ENCODE peak calls at places on chromosomes 6 and 20, in seven cellular contexts. One of them, this sample, is unnamed.

GRCh38 chr6:163963205-163964120 is 548.9 kb downstream of the QKI start:
- DNase-seq in ELF-1: no peak
- DNase-seq in colonic mucosa: no peak
- DNase-seq in right atrium auricular region: no peak
- DNase-seq in omental fat pad: no peak
- DNase-seq in fibroblast of the aortic adventitia: no peak
- DNase-seq in activated T-cell treated with anti-CD3 and anti-CD28 coated beads, Interleukin-2, amount 50 U/mL, for 48 hours: no peak
- DNase-seq in this sample: no peak

GRCh38 chr6:41939091-41939847 is 2.3 kb downstream of the CCND3 start:
- DNase-seq in ELF-1: peak; percentile 80
- DNase-seq in colonic mucosa: no peak
- DNase-seq in right atrium auricular region: peak; percentile 76
- DNase-seq in omental fat pad: peak; percentile 28
- DNase-seq in fibroblast of the aortic adventitia: peak; percentile 52
- DNase-seq in activated T-cell treated with anti-CD3 and anti-CD28 coated beads, Interleukin-2, amount 50 U/mL, for 48 hours: peak; percentile 66
- DNase-seq in this sample: peak; percentile 70

GRCh38 chr6:53159558-53159957 is 10.9 kb upstream of the GCM1 start:
- DNase-seq in ELF-1: peak; percentile 23
- DNase-seq in colonic mucosa: no peak
- DNase-seq in right atrium auricular region: no peak
- DNase-seq in omental fat pad: no peak
- DNase-seq in fibroblast of the aortic adventitia: no peak
- DNase-seq in activated T-cell treated with anti-CD3 and anti-CD28 coated beads, Interleukin-2, amount 50 U/mL, for 48 hours: no peak
- DNase-seq in this sample: peak; percentile 51

GRCh38 chr6:167713088-167713475 is 113.6 kb upstream of the AFDN start:
- DNase-seq in ELF-1: no peak
- DNase-seq in colonic mucosa: no peak
- DNase-seq in right atrium auricular region: no peak
- DNase-seq in omental fat pad: no peak
- DNase-seq in fibroblast of the aortic adventitia: no peak
- DNase-seq in activated T-cell treated with anti-CD3 and anti-CD28 coated beads, Interleukin-2, amount 50 U/mL, for 48 hours: no peak
- DNase-seq in this sample: no peak

GRCh38 chr6:12075067-12075563 is 63.0 kb downstream of the HIVEP1 start:
- DNase-seq in ELF-1: no peak
- DNase-seq in colonic mucosa: no peak
- DNase-seq in right atrium auricular region: no peak
- DNase-seq in omental fat pad: no peak
- DNase-seq in fibroblast of the aortic adventitia: peak; percentile 34
- DNase-seq in activated T-cell treated with anti-CD3 and anti-CD28 coated beads, Interleukin-2, amount 50 U/mL, for 48 hours: no peak
- DNase-seq in this sample: peak; percentile 25

GRCh38 chr6:117933471-117933870 is 26.4 kb downstream of the SLC35F1 start:
- DNase-seq in ELF-1: no peak
- DNase-seq in colonic mucosa: no peak
- DNase-seq in right atrium auricular region: no peak
- DNase-seq in omental fat pad: no peak
- DNase-seq in fibroblast of the aortic adventitia: no peak
- DNase-seq in activated T-cell treated with anti-CD3 and anti-CD28 coated beads, Interleukin-2, amount 50 U/mL, for 48 hours: no peak
- DNase-seq in this sample: no peak

GRCh38 chr6:112153926-112154621 is 66.7 kb downstream of the FAM229B start:
- DNase-seq in ELF-1: no peak
- DNase-seq in colonic mucosa: no peak
- DNase-seq in right atrium auricular region: no peak
- DNase-seq in omental fat pad: no peak
- DNase-seq in fibroblast of the aortic adventitia: peak; percentile 61
- DNase-seq in activated T-cell treated with anti-CD3 and anti-CD28 coated beads, Interleukin-2, amount 50 U/mL, for 48 hours: no peak
- DNase-seq in this sample: peak; percentile 92

GRCh38 chr20:1322511-1323245 is 6.3 kb downstream of the SDCBP2 start:
- DNase-seq in ELF-1: no peak
- DNase-seq in colonic mucosa: no peak
- DNase-seq in right atrium auricular region: peak; percentile 74
- DNase-seq in omental fat pad: no peak
- DNase-seq in fibroblast of the aortic adventitia: peak; percentile 96
- DNase-seq in activated T-cell treated with anti-CD3 and anti-CD28 coated beads, Interleukin-2, amount 50 U/mL, for 48 hours: no peak
- DNase-seq in this sample: peak; percentile 98

GRCh38 chr6:84278311-84278710 is 50.9 kb upstream of the CEP162 start:
- DNase-seq in ELF-1: no peak
- DNase-seq in colonic mucosa: no peak
- DNase-seq in right atrium auricular region: no peak
- DNase-seq in omental fat pad: no peak
- DNase-seq in fibroblast of the aortic adventitia: peak; percentile 9
- DNase-seq in activated T-cell treated with anti-CD3 and anti-CD28 coated beads, Interleukin-2, amount 50 U/mL, for 48 hours: no peak
- DNase-seq in this sample: peak; percentile 45

GRCh38 chr6:152804150-152804549 is 53.6 kb downstream of the VIP start:
- DNase-seq in ELF-1: no peak
- DNase-seq in colonic mucosa: no peak
- DNase-seq in right atrium auricular region: no peak
- DNase-seq in omental fat pad: no peak
- DNase-seq in fibroblast of the aortic adventitia: no peak
- DNase-seq in activated T-cell treated with anti-CD3 and anti-CD28 coated beads, Interleukin-2, amount 50 U/mL, for 48 hours: no peak
- DNase-seq in this sample: no peak

GRCh38 chr6:54860739-54861138 is 14.2 kb downstream of the FAM83B start:
- DNase-seq in ELF-1: no peak
- DNase-seq in colonic mucosa: no peak
- DNase-seq in right atrium auricular region: no peak
- DNase-seq in omental fat pad: no peak
- DNase-seq in fibroblast of the aortic adventitia: peak; percentile 2
- DNase-seq in activated T-cell treated with anti-CD3 and anti-CD28 coated beads, Interleukin-2, amount 50 U/mL, for 48 hours: no peak
- DNase-seq in this sample: no peak

GRCh38 chr6:44416103-44416502 is 28.6 kb downstream of the CDC5L start:
- DNase-seq in ELF-1: no peak
- DNase-seq in colonic mucosa: no peak
- DNase-seq in right atrium auricular region: no peak
- DNase-seq in omental fat pad: no peak
- DNase-seq in fibroblast of the aortic adventitia: peak; percentile 41
- DNase-seq in activated T-cell treated with anti-CD3 and anti-CD28 coated beads, Interleukin-2, amount 50 U/mL, for 48 hours: no peak
- DNase-seq in this sample: peak; percentile 73

GRCh38 chr6:161011509-161012480 is 20.2 kb downstream of the MAP3K4 start:
- DNase-seq in ELF-1: peak; percentile 80
- DNase-seq in colonic mucosa: no peak
- DNase-seq in right atrium auricular region: no peak
- DNase-seq in omental fat pad: no peak
- DNase-seq in fibroblast of the aortic adventitia: peak; percentile 68
- DNase-seq in activated T-cell treated with anti-CD3 and anti-CD28 coated beads, Interleukin-2, amount 50 U/mL, for 48 hours: no peak
- DNase-seq in this sample: peak; percentile 35

GRCh38 chr20:433300-433975 is 25.3 kb downstream of the RBCK1 start:
- DNase-seq in ELF-1: no peak
- DNase-seq in colonic mucosa: no peak
- DNase-seq in right atrium auricular region: no peak
- DNase-seq in omental fat pad: no peak
- DNase-seq in fibroblast of the aortic adventitia: no peak
- DNase-seq in activated T-cell treated with anti-CD3 and anti-CD28 coated beads, Interleukin-2, amount 50 U/mL, for 48 hours: peak; percentile 79
- DNase-seq in this sample: peak; percentile 62

GRCh38 chr20:61303675-61304074 is 51.6 kb downstream of the CDH4 start:
- DNase-seq in ELF-1: no peak
- DNase-seq in colonic mucosa: no peak
- DNase-seq in right atrium auricular region: no peak
- DNase-seq in omental fat pad: no peak
- DNase-seq in fibroblast of the aortic adventitia: no peak
- DNase-seq in activated T-cell treated with anti-CD3 and anti-CD28 coated beads, Interleukin-2, amount 50 U/mL, for 48 hours: no peak
- DNase-seq in this sample: no peak

GRCh38 chr6:157459327-157459726 is 78.3 kb downstream of the ZDHHC14 start:
- DNase-seq in ELF-1: no peak
- DNase-seq in colonic mucosa: no peak
- DNase-seq in right atrium auricular region: no peak
- DNase-seq in omental fat pad: no peak
- DNase-seq in fibroblast of the aortic adventitia: no peak
- DNase-seq in activated T-cell treated with anti-CD3 and anti-CD28 coated beads, Interleukin-2, amount 50 U/mL, for 48 hours: peak; percentile 69
- DNase-seq in this sample: no peak

GRCh38 chr6:107800564-107801164 is 23.4 kb downstream of the SCML4 start:
- DNase-seq in ELF-1: no peak
- DNase-seq in colonic mucosa: no peak
- DNase-seq in right atrium auricular region: no peak
- DNase-seq in omental fat pad: no peak
- DNase-seq in fibroblast of the aortic adventitia: peak; percentile 11
- DNase-seq in activated T-cell treated with anti-CD3 and anti-CD28 coated beads, Interleukin-2, amount 50 U/mL, for 48 hours: no peak
- DNase-seq in this sample: peak; percentile 12

GRCh38 chr6:170265655-170266054 is 25.2 kb downstream of the DLL1 start:
- DNase-seq in ELF-1: no peak
- DNase-seq in colonic mucosa: peak; percentile 78
- DNase-seq in right atrium auricular region: peak; percentile 84
- DNase-seq in omental fat pad: no peak
- DNase-seq in fibroblast of the aortic adventitia: no peak
- DNase-seq in activated T-cell treated with anti-CD3 and anti-CD28 coated beads, Interleukin-2, amount 50 U/mL, for 48 hours: no peak
- DNase-seq in this sample: no peak

GRCh38 chr6:99606670-99607415 is at the start of gene PRDM13:
- DNase-seq in ELF-1: peak; percentile 36
- DNase-seq in colonic mucosa: no peak
- DNase-seq in right atrium auricular region: no peak
- DNase-seq in omental fat pad: no peak
- DNase-seq in fibroblast of the aortic adventitia: no peak
- DNase-seq in activated T-cell treated with anti-CD3 and anti-CD28 coated beads, Interleukin-2, amount 50 U/mL, for 48 hours: no peak
- DNase-seq in this sample: no peak

GRCh38 chr6:107763959-107764358 is 60.2 kb downstream of the SCML4 start:
- DNase-seq in ELF-1: no peak
- DNase-seq in colonic mucosa: no peak
- DNase-seq in right atrium auricular region: no peak
- DNase-seq in omental fat pad: no peak
- DNase-seq in fibroblast of the aortic adventitia: peak; percentile 41
- DNase-seq in activated T-cell treated with anti-CD3 and anti-CD28 coated beads, Interleukin-2, amount 50 U/mL, for 48 hours: no peak
- DNase-seq in this sample: peak; percentile 60

GRCh38 chr6:129490551-129491245 is 219.3 kb downstream of the ARHGAP18 start:
- DNase-seq in ELF-1: peak; percentile 54
- DNase-seq in colonic mucosa: peak; percentile 29
- DNase-seq in right atrium auricular region: no peak
- DNase-seq in omental fat pad: no peak
- DNase-seq in fibroblast of the aortic adventitia: peak; percentile 97
- DNase-seq in activated T-cell treated with anti-CD3 and anti-CD28 coated beads, Interleukin-2, amount 50 U/mL, for 48 hours: peak; percentile 54
- DNase-seq in this sample: peak; percentile 94

GRCh38 chr20:22716824-22717351 is 132.5 kb upstream of the FOXA2 start:
- DNase-seq in ELF-1: no peak
- DNase-seq in colonic mucosa: no peak
- DNase-seq in right atrium auricular region: no peak
- DNase-seq in omental fat pad: no peak
- DNase-seq in fibroblast of the aortic adventitia: peak; percentile 62
- DNase-seq in activated T-cell treated with anti-CD3 and anti-CD28 coated beads, Interleukin-2, amount 50 U/mL, for 48 hours: no peak
- DNase-seq in this sample: no peak

GRCh38 chr6:12288211-12288618 is 1.9 kb upstream of the EDN1 start:
- DNase-seq in ELF-1: no peak
- DNase-seq in colonic mucosa: no peak
- DNase-seq in right atrium auricular region: no peak
- DNase-seq in omental fat pad: no peak
- DNase-seq in fibroblast of the aortic adventitia: no peak
- DNase-seq in activated T-cell treated with anti-CD3 and anti-CD28 coated beads, Interleukin-2, amount 50 U/mL, for 48 hours: no peak
- DNase-seq in this sample: no peak

GRCh38 chr20:58717278-58718091 is 24.9 kb downstream of the NPEPL1 start:
- DNase-seq in ELF-1: no peak
- DNase-seq in colonic mucosa: peak; percentile 7
- DNase-seq in right atrium auricular region: peak; percentile 40
- DNase-seq in omental fat pad: no peak
- DNase-seq in fibroblast of the aortic adventitia: no peak
- DNase-seq in activated T-cell treated with anti-CD3 and anti-CD28 coated beads, Interleukin-2, amount 50 U/mL, for 48 hours: peak; percentile 12
- DNase-seq in this sample: no peak

GRCh38 chr20:49380245-49380875 is 102.1 kb downstream of the KCNB1 start:
- DNase-seq in ELF-1: peak; percentile 31
- DNase-seq in colonic mucosa: no peak
- DNase-seq in right atrium auricular region: no peak
- DNase-seq in omental fat pad: no peak
- DNase-seq in fibroblast of the aortic adventitia: no peak
- DNase-seq in activated T-cell treated with anti-CD3 and anti-CD28 coated beads, Interleukin-2, amount 50 U/mL, for 48 hours: no peak
- DNase-seq in this sample: no peak

GRCh38 chr20:23164176-23164601 is 78.1 kb upstream of the CD93 start:
- DNase-seq in ELF-1: no peak
- DNase-seq in colonic mucosa: peak; percentile 73
- DNase-seq in right atrium auricular region: peak; percentile 58
- DNase-seq in omental fat pad: no peak
- DNase-seq in fibroblast of the aortic adventitia: no peak
- DNase-seq in activated T-cell treated with anti-CD3 and anti-CD28 coated beads, Interleukin-2, amount 50 U/mL, for 48 hours: no peak
- DNase-seq in this sample: no peak

GRCh38 chr20:48733296-48733790 is 94.5 kb downstream of the PREX1 start:
- DNase-seq in ELF-1: no peak
- DNase-seq in colonic mucosa: no peak
- DNase-seq in right atrium auricular region: no peak
- DNase-seq in omental fat pad: no peak
- DNase-seq in fibroblast of the aortic adventitia: peak; percentile 8
- DNase-seq in activated T-cell treated with anti-CD3 and anti-CD28 coated beads, Interleukin-2, amount 50 U/mL, for 48 hours: no peak
- DNase-seq in this sample: peak; percentile 19

GRCh38 chr6:101386982-101387381 is 6.5 kb upstream of the GRIK2 start:
- DNase-seq in ELF-1: no peak
- DNase-seq in colonic mucosa: no peak
- DNase-seq in right atrium auricular region: no peak
- DNase-seq in omental fat pad: no peak
- DNase-seq in fibroblast of the aortic adventitia: no peak
- DNase-seq in activated T-cell treated with anti-CD3 and anti-CD28 coated beads, Interleukin-2, amount 50 U/mL, for 48 hours: no peak
- DNase-seq in this sample: no peak

GRCh38 chr20:38730989-38731737 is 6.9 kb downstream of the SLC32A1 start:
- DNase-seq in ELF-1: peak; percentile 88
- DNase-seq in colonic mucosa: peak; percentile 66
- DNase-seq in right atrium auricular region: no peak
- DNase-seq in omental fat pad: peak; percentile 57
- DNase-seq in fibroblast of the aortic adventitia: peak; percentile 48
- DNase-seq in activated T-cell treated with anti-CD3 and anti-CD28 coated beads, Interleukin-2, amount 50 U/mL, for 48 hours: peak; percentile 87
- DNase-seq in this sample: peak; percentile 55

GRCh38 chr6:4412488-4412887 is 277.1 kb upstream of the ECI2 start:
- DNase-seq in ELF-1: no peak
- DNase-seq in colonic mucosa: no peak
- DNase-seq in right atrium auricular region: no peak
- DNase-seq in omental fat pad: no peak
- DNase-seq in fibroblast of the aortic adventitia: peak; percentile 70
- DNase-seq in activated T-cell treated with anti-CD3 and anti-CD28 coated beads, Interleukin-2, amount 50 U/mL, for 48 hours: no peak
- DNase-seq in this sample: no peak

GRCh38 chr20:48493966-48494365 is 333.8 kb downstream of the PREX1 start:
- DNase-seq in ELF-1: no peak
- DNase-seq in colonic mucosa: peak; percentile 10
- DNase-seq in right atrium auricular region: no peak
- DNase-seq in omental fat pad: no peak
- DNase-seq in fibroblast of the aortic adventitia: no peak
- DNase-seq in activated T-cell treated with anti-CD3 and anti-CD28 coated beads, Interleukin-2, amount 50 U/mL, for 48 hours: no peak
- DNase-seq in this sample: no peak

GRCh38 chr20:5862703-5863039 is 87.7 kb downstream of the TRMT6 start:
- DNase-seq in ELF-1: no peak
- DNase-seq in colonic mucosa: no peak
- DNase-seq in right atrium auricular region: no peak
- DNase-seq in omental fat pad: no peak
- DNase-seq in fibroblast of the aortic adventitia: no peak
- DNase-seq in activated T-cell treated with anti-CD3 and anti-CD28 coated beads, Interleukin-2, amount 50 U/mL, for 48 hours: no peak
- DNase-seq in this sample: peak; percentile 6